ENCODE peak calls at places on chromosomes 6 and 20, in four cellular contexts. One of them, this sample, is unnamed.
A peak's percentile ranks its signal among the peaks of the same experiment; 100 is the strongest.

GRCh38 chr6:153056308-153056707 is 53.8 kb upstream of the MTRF1L start:
- DNase-seq in cardiac muscle cell: no peak
- DNase-seq in heart right ventricle: no peak
- DNase-seq in cardiac fibroblast: no peak
- DNase-seq in this sample: no peak

GRCh38 chr6:6495851-6496250 is 92.7 kb upstream of the LY86 start:
- DNase-seq in heart right ventricle: no peak
- DNase-seq in cardiac fibroblast: no peak
- DNase-seq in cardiac muscle cell: no peak
- DNase-seq in this sample: no peak

GRCh38 chr6:128491041-128491642 is 29.3 kb downstream of the PTPRK start:
- DNase-seq in cardiac muscle cell: no peak
- DNase-seq in cardiac fibroblast: peak; percentile 52
- DNase-seq in heart right ventricle: no peak
- DNase-seq in this sample: no peak

GRCh38 chr20:24149881-24150307 is 161.3 kb upstream of the GGTLC1 start:
- DNase-seq in cardiac muscle cell: peak; percentile 51
- DNase-seq in heart right ventricle: peak; percentile 48
- DNase-seq in cardiac fibroblast: no peak
- DNase-seq in this sample: peak; percentile 67

GRCh38 chr6:131789219-131789618 is 18.6 kb upstream of the ENPP1 start:
- DNase-seq in cardiac fibroblast: no peak
- DNase-seq in heart right ventricle: no peak
- DNase-seq in cardiac muscle cell: no peak
- DNase-seq in this sample: no peak

GRCh38 chr6:30727920-30728605 is 7.9 kb downstream of the TUBB start:
- DNase-seq in heart right ventricle: no peak
- DNase-seq in cardiac fibroblast: peak; percentile 72
- DNase-seq in cardiac muscle cell: no peak
- DNase-seq in this sample: no peak

GRCh38 chr6:13194852-13195251 is 133.5 kb downstream of the TBC1D7 start:
- DNase-seq in heart right ventricle: peak; percentile 24
- DNase-seq in cardiac fibroblast: peak; percentile 83
- DNase-seq in cardiac muscle cell: peak; percentile 22
- DNase-seq in this sample: peak; percentile 45

GRCh38 chr6:105545947-105546710 is 143.2 kb upstream of the PREP start:
- DNase-seq in cardiac muscle cell: no peak
- DNase-seq in cardiac fibroblast: peak; percentile 59
- DNase-seq in heart right ventricle: no peak
- DNase-seq in this sample: no peak

GRCh38 chr20:51489611-51490010 is 52.9 kb downstream of the NFATC2 start:
- DNase-seq in heart right ventricle: no peak
- DNase-seq in cardiac fibroblast: no peak
- DNase-seq in cardiac muscle cell: no peak
- DNase-seq in this sample: no peak

GRCh38 chr6:109008061-109008460 is 86.6 kb downstream of the SESN1 start:
- DNase-seq in heart right ventricle: no peak
- DNase-seq in cardiac fibroblast: no peak
- DNase-seq in cardiac muscle cell: no peak
- DNase-seq in this sample: no peak

GRCh38 chr6:117399924-117400323 is 25.8 kb downstream of the ROS1 start:
- DNase-seq in heart right ventricle: no peak
- DNase-seq in cardiac muscle cell: no peak
- DNase-seq in cardiac fibroblast: peak; percentile 20
- DNase-seq in this sample: no peak

GRCh38 chr20:23269954-23270353 is 80.6 kb upstream of the NXT1 start:
- DNase-seq in cardiac fibroblast: peak; percentile 46
- DNase-seq in heart right ventricle: no peak
- DNase-seq in cardiac muscle cell: no peak
- DNase-seq in this sample: peak; percentile 52

GRCh38 chr20:56816349-56816748 is 187.2 kb downstream of the TFAP2C start:
- DNase-seq in heart right ventricle: no peak
- DNase-seq in cardiac fibroblast: no peak
- DNase-seq in cardiac muscle cell: no peak
- DNase-seq in this sample: no peak

GRCh38 chr20:56815796-56816195 is 186.7 kb downstream of the TFAP2C start:
- DNase-seq in cardiac fibroblast: no peak
- DNase-seq in cardiac muscle cell: no peak
- DNase-seq in heart right ventricle: no peak
- DNase-seq in this sample: no peak

GRCh38 chr20:56820984-56821383 is 191.9 kb downstream of the TFAP2C start:
- DNase-seq in heart right ventricle: no peak
- DNase-seq in cardiac muscle cell: no peak
- DNase-seq in cardiac fibroblast: no peak
- DNase-seq in this sample: no peak

GRCh38 chr20:56817780-56818675 is 188.9 kb downstream of the TFAP2C start:
- DNase-seq in cardiac fibroblast: no peak
- DNase-seq in cardiac muscle cell: no peak
- DNase-seq in heart right ventricle: no peak
- DNase-seq in this sample: no peak
- TF ChIP-seq CTCF in cardiac fibroblast: no peak
- TF ChIP-seq CTCF in cardiac muscle cell: peak; percentile 20
- TF ChIP-seq CTCF in heart right ventricle: no peak
- TF ChIP-seq CTCF in this sample: no peak

DNA sequence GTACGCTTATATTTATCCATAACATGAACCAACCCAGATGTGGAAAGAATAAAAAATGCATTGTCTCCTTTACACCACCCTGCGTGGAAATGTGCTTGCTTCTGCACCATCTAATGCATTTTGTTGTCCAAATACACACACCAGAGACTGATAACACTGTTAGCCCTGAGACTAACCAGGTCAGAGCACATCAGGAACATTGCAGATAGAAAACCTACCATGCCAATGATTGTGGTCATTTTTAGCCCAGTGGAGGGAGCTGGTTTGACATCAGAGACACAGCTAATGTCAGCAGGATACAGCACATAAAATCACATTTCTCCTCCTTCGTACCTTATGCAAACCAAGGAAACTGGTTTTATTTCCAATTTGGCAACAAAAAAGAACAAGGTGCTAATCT is 528.7 kb downstream of the DOK5 start:
- DNase-seq in heart right ventricle: no peak
- DNase-seq in cardiac fibroblast: no peak
- DNase-seq in cardiac muscle cell: peak; percentile 54
- DNase-seq in this sample: no peak
- TF ChIP-seq CTCF in heart right ventricle: peak; percentile 37
- TF ChIP-seq CTCF in cardiac fibroblast: no peak
- TF ChIP-seq CTCF in cardiac muscle cell: no peak
- TF ChIP-seq CTCF in this sample: no peak

DNA sequence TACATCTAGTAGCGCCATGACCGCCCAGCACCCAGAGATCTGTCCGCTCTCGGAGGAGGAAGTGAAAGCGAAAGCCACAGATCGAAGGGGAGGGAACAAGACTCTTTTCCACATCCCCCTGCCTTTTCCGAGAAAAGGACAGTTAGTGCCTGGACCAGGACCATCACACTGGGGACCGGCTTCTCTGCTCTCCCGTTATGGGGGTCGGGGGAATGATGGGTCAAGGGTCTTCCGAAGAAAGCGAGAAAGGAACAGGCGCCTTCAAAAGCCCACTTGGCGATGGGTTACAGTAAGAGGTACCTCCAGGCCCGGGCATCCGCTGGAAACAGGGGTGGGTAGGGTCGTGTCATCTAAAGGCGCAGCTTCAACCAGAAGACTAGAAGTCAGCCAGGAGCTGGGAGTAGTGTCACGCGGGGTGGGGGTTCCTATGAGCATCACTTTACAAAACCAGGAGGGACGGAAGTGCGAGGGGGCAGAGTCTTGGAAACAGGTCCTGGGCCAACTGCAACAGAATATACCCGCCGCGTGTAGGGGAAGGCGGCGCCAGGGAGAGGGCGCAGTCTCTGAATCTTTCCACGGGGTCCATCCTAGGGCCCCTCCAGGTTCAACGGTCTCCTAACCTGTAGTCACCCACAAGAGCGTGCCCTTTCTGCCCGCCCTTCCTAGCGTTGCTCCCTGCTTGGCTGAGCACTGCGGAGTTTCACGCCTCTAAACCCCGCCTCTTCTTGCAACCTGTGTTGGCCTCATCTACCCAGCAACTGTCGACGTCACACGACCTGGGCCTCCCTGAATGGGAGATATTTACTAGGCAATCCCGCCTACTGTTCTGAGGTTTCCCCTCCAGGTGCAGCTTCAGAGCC is at the start of gene PSMB8:
- DNase-seq in cardiac fibroblast: peak; percentile 93
- DNase-seq in cardiac muscle cell: peak; percentile 95
- DNase-seq in heart right ventricle: peak; percentile 93
- DNase-seq in this sample: peak; percentile 78
- TF ChIP-seq CTCF in cardiac fibroblast: peak; percentile 31
- TF ChIP-seq CTCF in cardiac muscle cell: peak; percentile 21
- TF ChIP-seq CTCF in heart right ventricle: no peak
- TF ChIP-seq CTCF in this sample: no peak

GRCh38 chr6:149863596-149863845 is 638 bp downstream of the LRP11 start:
- DNase-seq in cardiac fibroblast: no peak
- DNase-seq in heart right ventricle: no peak
- DNase-seq in cardiac muscle cell: no peak
- DNase-seq in this sample: no peak
- TF ChIP-seq CTCF in cardiac fibroblast: no peak
- TF ChIP-seq CTCF in heart right ventricle: no peak
- TF ChIP-seq CTCF in cardiac muscle cell: no peak
- TF ChIP-seq CTCF in this sample: no peak

DNA sequence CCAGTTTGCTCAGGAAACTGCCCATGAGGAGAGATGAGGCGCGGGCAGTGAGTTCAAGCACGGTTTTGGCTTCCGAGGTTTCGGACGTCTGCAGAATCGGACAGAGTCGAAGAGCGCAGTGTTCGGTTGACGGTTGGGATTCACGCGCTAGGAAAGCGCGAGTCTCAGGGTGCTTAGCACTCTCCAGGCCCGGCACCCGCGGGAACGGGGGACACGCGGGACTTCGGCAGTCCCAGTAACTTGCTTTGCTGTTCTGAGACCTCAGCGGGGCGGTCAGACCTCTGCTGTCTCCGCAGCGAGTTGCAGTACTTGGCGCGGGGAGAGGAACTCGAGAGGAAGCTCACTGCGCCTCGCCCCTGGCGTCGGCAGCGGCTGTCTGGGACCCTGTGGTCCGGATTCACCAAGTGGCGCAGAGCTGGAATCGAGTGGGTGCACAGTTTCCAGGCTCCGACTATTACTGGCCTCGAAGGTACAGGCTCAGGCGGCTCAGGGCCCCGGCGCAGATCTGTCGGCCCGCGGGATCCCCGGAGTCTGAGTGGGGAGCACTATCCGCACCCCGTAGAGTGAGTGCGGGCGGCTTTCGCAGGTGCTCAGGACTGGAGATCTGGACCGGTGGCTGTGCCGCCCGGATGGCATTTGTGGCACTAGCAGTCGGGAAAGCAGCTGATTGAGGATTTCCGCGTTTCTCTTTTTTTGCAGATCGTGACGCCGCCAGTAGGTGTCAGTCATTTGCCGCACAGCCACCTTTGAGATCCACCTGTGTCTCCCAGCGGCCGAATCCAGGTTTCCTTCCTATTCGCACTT is at the start of gene POM121L2:
- DNase-seq in heart right ventricle: peak; percentile 13
- DNase-seq in cardiac muscle cell: peak; percentile 76
- DNase-seq in cardiac fibroblast: peak; percentile 53
- DNase-seq in this sample: peak; percentile 72
- TF ChIP-seq CTCF in heart right ventricle: peak; percentile 36
- TF ChIP-seq CTCF in cardiac muscle cell: peak; percentile 74
- TF ChIP-seq CTCF in cardiac fibroblast: peak; percentile 64
- TF ChIP-seq CTCF in this sample: peak; percentile 83

GRCh38 chr6:79232696-79233462 is 1.6 kb downstream of the HMGN3 start:
- DNase-seq in heart right ventricle: no peak
- DNase-seq in cardiac fibroblast: no peak
- DNase-seq in cardiac muscle cell: no peak
- DNase-seq in this sample: no peak

GRCh38 chr6:79231101-79231500 is 3.4 kb downstream of the HMGN3 start:
- DNase-seq in cardiac muscle cell: no peak
- DNase-seq in cardiac fibroblast: peak; percentile 21
- DNase-seq in heart right ventricle: no peak
- DNase-seq in this sample: no peak

GRCh38 chr6:79234150-79235022 is at the start of gene HMGN3:
- DNase-seq in cardiac fibroblast: peak; percentile 96
- DNase-seq in heart right ventricle: peak; percentile 97
- DNase-seq in cardiac muscle cell: peak; percentile 97
- DNase-seq in this sample: peak; percentile 94

GRCh38 chr6:79230149-79230548 is 4.3 kb downstream of the HMGN3 start:
- DNase-seq in cardiac fibroblast: peak; percentile 20
- DNase-seq in cardiac muscle cell: no peak
- DNase-seq in heart right ventricle: no peak
- DNase-seq in this sample: no peak

DNA sequence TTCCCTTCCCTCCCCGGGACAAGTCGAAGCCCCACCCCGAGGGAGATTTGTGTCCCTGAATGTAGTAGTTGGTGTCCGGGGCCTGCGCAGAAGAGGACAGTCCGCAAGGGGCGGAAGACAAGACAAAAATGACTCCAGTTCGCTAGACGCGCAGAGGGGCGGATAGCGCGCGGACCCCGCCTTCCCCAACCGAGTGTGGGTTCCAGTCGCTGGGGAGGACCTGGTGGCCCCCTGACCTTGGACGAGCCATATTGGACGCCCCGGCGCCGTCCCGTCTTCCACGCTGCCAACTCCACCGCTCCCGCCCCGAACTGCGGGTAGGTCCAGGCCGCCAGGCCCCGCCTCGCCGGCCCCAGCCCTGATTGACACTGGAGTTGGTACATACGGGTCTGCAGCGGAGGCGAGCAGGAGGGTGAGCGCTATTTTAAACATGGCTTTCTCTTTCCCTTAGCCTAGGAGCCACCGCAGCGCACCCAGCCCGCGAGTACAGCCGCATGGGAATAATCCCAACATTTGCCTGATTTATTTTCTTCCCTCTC is 802 bp downstream of the HMGN3 start:
- DNase-seq in cardiac fibroblast: peak; percentile 93
- DNase-seq in cardiac muscle cell: peak; percentile 94
- DNase-seq in heart right ventricle: peak; percentile 91
- DNase-seq in this sample: peak; percentile 87
- TF ChIP-seq CTCF in cardiac fibroblast: peak; percentile 52
- TF ChIP-seq CTCF in cardiac muscle cell: peak; percentile 24
- TF ChIP-seq CTCF in heart right ventricle: peak; percentile 50
- TF ChIP-seq CTCF in this sample: no peak

DNA sequence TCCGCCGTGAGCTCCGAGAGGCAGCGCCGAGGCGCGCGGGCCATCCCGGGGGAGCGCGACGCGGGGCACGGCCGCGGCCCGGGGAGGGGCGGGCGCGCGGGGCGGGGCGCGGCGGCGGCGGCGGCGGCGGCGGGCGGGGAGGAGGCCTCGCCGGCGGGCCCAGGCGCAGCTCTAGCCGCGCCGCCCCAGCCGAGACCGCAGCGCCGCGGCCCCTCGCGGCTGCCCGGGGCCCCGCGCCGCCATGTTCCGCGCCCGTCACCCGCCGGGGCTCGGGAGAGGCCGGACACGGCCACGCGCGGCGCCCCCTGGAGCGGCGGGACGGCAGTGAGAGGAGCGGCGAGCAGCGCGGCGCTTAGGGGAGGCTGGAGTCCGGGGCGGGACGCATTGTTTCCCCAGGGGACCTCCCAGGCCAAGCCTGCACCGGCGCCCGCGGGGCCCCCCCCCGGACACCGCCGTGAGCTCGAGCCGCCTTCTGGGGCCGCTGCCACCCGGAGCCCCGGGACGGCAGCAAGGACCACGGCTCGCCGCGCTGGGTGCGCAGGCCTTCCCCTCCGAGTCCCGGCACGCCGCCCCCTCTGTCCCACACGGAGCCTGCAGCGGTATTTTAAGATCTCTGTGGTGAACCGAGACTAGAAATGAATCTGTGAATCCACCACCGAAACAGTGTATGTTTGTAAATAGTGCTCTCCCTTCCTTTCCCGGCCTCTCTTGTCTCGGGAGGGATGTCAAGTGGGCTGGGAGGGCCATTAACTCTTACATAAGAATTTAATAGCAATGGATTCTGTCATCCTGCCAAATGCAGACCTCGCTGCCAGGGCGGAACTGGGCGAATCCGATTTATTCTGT is at the start of gene KIF13A:
- DNase-seq in heart right ventricle: peak; percentile 81
- DNase-seq in cardiac fibroblast: peak; percentile 71
- DNase-seq in cardiac muscle cell: peak; percentile 73
- DNase-seq in this sample: peak; percentile 74
- TF ChIP-seq CTCF in heart right ventricle: peak; percentile 30
- TF ChIP-seq CTCF in cardiac fibroblast: peak; percentile 2
- TF ChIP-seq CTCF in cardiac muscle cell: no peak
- TF ChIP-seq CTCF in this sample: no peak

GRCh38 chr20:4780245-4780644 is 58.5 kb downstream of the PRND start:
- DNase-seq in cardiac muscle cell: no peak
- DNase-seq in heart right ventricle: no peak
- DNase-seq in cardiac fibroblast: no peak
- DNase-seq in this sample: no peak
- TF ChIP-seq CTCF in cardiac muscle cell: no peak
- TF ChIP-seq CTCF in heart right ventricle: no peak
- TF ChIP-seq CTCF in cardiac fibroblast: no peak
- TF ChIP-seq CTCF in this sample: no peak